ENCODE peak calls at places on chromosomes 7 and 10, in eight cellular contexts. E, F, V, T, U, A, S and X are unnamed samples. For H3K4me1, the result is how much of the 10 kb centered on the place peaks cover.

GRCh38 chr10:78301891-78302738 is 268.5 kb downstream of the RPS24 start:
- DNase-seq in V (no peak), U (peak), S (no peak), A (peak), T (no peak), E (no peak), F (no peak), X (no peak)

GRCh38 chr10:132798403-132798802 is 12.5 kb upstream of the NKX6-2 start:
- DNase-seq in F (no peak), A (no peak), T (no peak), S (no peak), V (no peak), E (no peak), U (no peak), X (no peak)

GRCh38 chr10:69656719-69657269 is 26.7 kb downstream of the FAM241B start:
- DNase-seq in E (no peak), U (no peak), T (no peak), A (no peak), V (no peak), F (no peak), S (no peak), X (no peak)

GRCh38 chr10:43407148-43407575 is 1.8 kb downstream of the HNRNPF start:
- DNase-seq in V (peak), U (no peak), S (peak), E (peak), A (peak), T (peak), F (peak), X (peak)

GRCh38 chr7:119974972-119975371 is 298.0 kb upstream of the KCND2 start:
- DNase-seq in U (no peak), A (no peak), V (no peak), S (no peak), T (no peak), E (no peak), F (no peak), X (no peak)

GRCh38 chr7:50739744-50740455 is 42.8 kb downstream of the GRB10 start:
- DNase-seq in A (no peak), V (peak), S (no peak), E (no peak), F (no peak), U (no peak), T (no peak), X (no peak)

GRCh38 chr10:90461437-90462155 is 396.2 kb downstream of the HTR7 start:
- DNase-seq in V (no peak), T (no peak), S (no peak), F (no peak), U (no peak), E (no peak), A (no peak), X (no peak)

GRCh38 chr7:137167609-137168008 is 175.9 kb downstream of the PTN start:
- DNase-seq in A (no peak), F (no peak), S (no peak), E (no peak), U (no peak), V (no peak), T (no peak), X (no peak)

GRCh38 chr10:43055217-43055616 is 21.7 kb upstream of the RET start:
- DNase-seq in A (no peak), V (no peak), U (peak), T (no peak), F (no peak), S (no peak), E (no peak), X (no peak)

GRCh38 chr10:71696635-71697326 is 22.8 kb downstream of the C10orf105 start:
- DNase-seq in S (peak), T (peak), V (peak), A (no peak), E (peak), F (no peak), U (peak), X (peak)

GRCh38 chr7:47380325-47381131 is 201.4 kb downstream of the TNS3 start:
- DNase-seq in F (peak), T (no peak), V (no peak), U (peak), A (peak), S (no peak), E (peak), X (no peak)

GRCh38 chr7:5406957-5407930 is 16.4 kb downstream of the TNRC18 start:
- DNase-seq in F (no peak), E (no peak), U (no peak), S (no peak), A (no peak), V (no peak), T (no peak), X (no peak)

GRCh38 chr7:1950066-1950622 is 280.1 kb downstream of the ELFN1 start:
- DNase-seq in A (no peak), E (peak), T (no peak), F (no peak), S (no peak), V (no peak), U (no peak), X (peak)

GRCh38 chr10:5888352-5888751 is 1.3 kb downstream of the ANKRD16 start:
- DNase-seq in A (peak), U (peak), V (no peak), T (no peak), E (no peak), S (no peak), F (peak), X (no peak)

GRCh38 chr10:70378122-70378521 is 4.3 kb downstream of the LRRC20 start:
- DNase-seq in F (peak), U (no peak), E (peak), S (no peak), A (peak), V (no peak), T (no peak), X (no peak)

GRCh38 chr10:71429304-71429703 is 32.6 kb downstream of the CDH23 start:
- DNase-seq in E (no peak), V (no peak), T (no peak), F (no peak), A (no peak), U (no peak), S (no peak), X (no peak)

GRCh38 chr7:2002561-2003450 is 229.9 kb downstream of the MAD1L1 start:
- DNase-seq in E (peak), U (no peak), T (peak), A (no peak), S (peak), F (no peak), V (no peak), X (peak)

GRCh38 chr7:15326044-15326644 is 235.7 kb downstream of the AGMO start:
- DNase-seq in T (no peak), U (peak), V (no peak), F (no peak), E (no peak), A (peak), S (no peak), X (no peak)

GRCh38 chr10:110556993-110557601 is 10.4 kb upstream of the SMC3 start:
- DNase-seq in T (peak), A (peak), F (no peak), S (no peak), V (peak), U (peak), E (peak), X (peak)

GRCh38 chr7:36951257-36951697 is 227.0 kb upstream of the AOAH start:
- DNase-seq in E (no peak), T (no peak), F (no peak), S (no peak), A (no peak), U (no peak), V (no peak), X (no peak)

GRCh38 chr7:85705076-85705475 is 518.2 kb upstream of the SEMA3D start:
- DNase-seq in S (no peak), T (no peak), E (no peak), A (no peak), U (no peak), V (no peak), F (no peak), X (no peak)

GRCh38 chr7:154592392-154592791 is 410.5 kb downstream of the PAXIP1 start:
- DNase-seq in S (no peak), T (no peak), A (no peak), E (no peak), V (no peak), U (no peak), F (no peak), X (no peak)

GRCh38 chr7:8823486-8823885 is 390.1 kb downstream of the NXPH1 start:
- DNase-seq in U (no peak), F (no peak), S (no peak), A (no peak), E (no peak), T (no peak), V (no peak), X (no peak)

GRCh38 chr7:40733111-40733510 is 598.3 kb downstream of the SUGCT start:
- DNase-seq in V (no peak), F (no peak), S (no peak), T (no peak), U (peak), E (no peak), A (no peak), X (no peak)

GRCh38 chr7:83957333-83957732 is 237.3 kb downstream of the SEMA3A start:
- DNase-seq in A (peak), U (no peak), V (no peak), T (no peak), E (no peak), S (no peak), F (no peak), X (no peak)

GRCh38 chr10:102280397-102281015 is 35.2 kb downstream of the GBF1 start:
- DNase-seq in E (no peak), V (no peak), T (no peak), U (no peak), S (peak), A (peak), F (no peak), X (no peak)

GRCh38 chr7:16509829-16510228 is 16.8 kb upstream of the LRRC72 start:
- DNase-seq in A (no peak), E (no peak), F (no peak), U (no peak), T (no peak), V (no peak), S (no peak), X (no peak)

GRCh38 chr7:4798706-4799235 is 23.3 kb downstream of the AP5Z1 start:
- DNase-seq in F (no peak), A (no peak), U (no peak), T (peak), V (no peak), E (no peak), S (no peak), X (no peak)

GRCh38 chr7:104548861-104549260 is 220.5 kb downstream of the LHFPL3 start:
- DNase-seq in E (no peak), V (no peak), A (no peak), F (no peak), U (no peak), S (no peak), T (no peak), X (no peak)

GRCh38 chr7:149742075-149742701 is 31.2 kb downstream of the ZNF467 start:
- DNase-seq in S (peak), E (peak), F (peak), U (peak), T (peak), V (peak), A (peak), X (peak)

GRCh38 chr10:29412452-29413004 is 123.7 kb downstream of the LYZL1 start:
- DNase-seq in S (no peak), E (no peak), U (peak), T (no peak), F (no peak), A (peak), V (no peak), X (no peak)

GRCh38 chr10:51862149-51862548 is 162.8 kb upstream of the CSTF2T start:
- DNase-seq in V (no peak), S (no peak), T (no peak), E (no peak), F (no peak), U (no peak), A (no peak), X (no peak)

GRCh38 chr10:77649333-77650331 is 12.0 kb upstream of the KCNMA1 start:
- DNase-seq in A (no peak), V (no peak), E (no peak), U (peak), S (no peak), F (no peak), T (no peak), X (no peak)

GRCh38 chr10:17453377-17454091 is 861 bp downstream of the ST8SIA6 start:
- DNase-seq in A (no peak), E (peak), V (peak), T (peak), F (peak), U (no peak), S (peak), X (peak)

DNA sequence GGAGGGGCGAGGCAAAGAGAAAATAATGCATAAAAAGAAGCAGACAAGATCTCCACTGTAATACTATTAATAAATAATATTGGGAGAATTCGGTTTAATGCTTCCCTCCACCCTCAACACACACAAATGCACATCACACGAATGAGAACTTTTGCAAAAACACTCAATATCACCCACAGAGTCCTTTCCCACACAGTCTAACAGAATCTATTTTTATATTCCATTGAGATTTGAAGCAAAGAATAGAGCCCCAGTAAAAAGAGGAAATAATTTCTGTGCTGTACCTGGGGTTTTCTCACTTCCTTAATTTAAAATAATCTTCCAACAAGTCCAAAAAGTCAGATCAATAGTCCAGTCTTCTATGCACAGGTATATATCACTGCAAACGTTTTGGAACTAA is 17.0 kb downstream of the PIK3AP1 start:
- DNase-seq in A (no peak), E (no peak), T (no peak), V (no peak), S (no peak), U (no peak), F (no peak), X (no peak)
- H3K4me1 ChIP-seq in A (under half), E (under half), T (under half), V (under half), S (under half), U (under half), F (under half), X (under half)

DNA sequence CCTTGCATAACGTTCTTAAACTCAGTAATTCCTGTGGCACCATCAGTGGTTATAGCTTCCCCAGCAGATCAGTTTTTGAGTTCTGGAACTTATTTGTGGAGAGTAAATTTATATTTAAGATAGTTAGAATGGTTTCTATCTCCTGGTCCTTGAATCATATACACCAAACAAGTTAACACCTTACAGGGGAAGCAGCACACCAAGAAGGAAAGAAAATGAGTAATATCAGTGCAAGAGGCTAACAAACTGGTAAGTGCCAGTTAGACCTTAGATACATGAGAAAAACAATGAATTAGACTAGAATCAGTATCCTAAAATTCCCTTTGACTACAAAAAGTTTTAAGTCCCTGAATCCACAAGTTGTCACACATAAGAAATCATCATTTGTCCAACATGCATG is 54.2 kb downstream of the ABI1 start:
- DNase-seq in A (no peak), U (no peak), S (no peak), V (no peak), F (no peak), E (no peak), T (no peak), X (no peak)
- H3K4me1 ChIP-seq in A (under half), U (under half), S (under half), V (under half), F (under half), E (under half), T (under half), X (under half)

GRCh38 chr10:73647875-73648228 is 6.6 kb upstream of the MYOZ1 start:
- DNase-seq in S (no peak), E (no peak), A (no peak), F (no peak), U (no peak), T (no peak), V (no peak), X (no peak)

GRCh38 chr10:73648975-73649829 is 6.6 kb downstream of the SYNPO2L start:
- DNase-seq in A (peak), S (no peak), U (peak), T (no peak), V (no peak), F (peak), E (no peak), X (no peak)

GRCh38 chr10:73648252-73648651 is 7.0 kb upstream of the MYOZ1 start:
- DNase-seq in T (no peak), V (no peak), S (peak), E (no peak), A (no peak), F (no peak), U (no peak), X (no peak)

GRCh38 chr10:73650537-73651331 is 5.1 kb downstream of the SYNPO2L start:
- DNase-seq in E (no peak), V (no peak), F (peak), T (no peak), S (peak), A (peak), U (no peak), X (no peak)

GRCh38 chr10:73649876-73650536 is 5.8 kb downstream of the SYNPO2L start:
- DNase-seq in U (no peak), T (no peak), F (no peak), S (peak), E (no peak), V (no peak), A (peak), X (no peak)
- H3K4me1 ChIP-seq in U (under half), T (under half), F (under half), S (half or more), E (under half), V (under half), A (under half), X (under half)

DNA sequence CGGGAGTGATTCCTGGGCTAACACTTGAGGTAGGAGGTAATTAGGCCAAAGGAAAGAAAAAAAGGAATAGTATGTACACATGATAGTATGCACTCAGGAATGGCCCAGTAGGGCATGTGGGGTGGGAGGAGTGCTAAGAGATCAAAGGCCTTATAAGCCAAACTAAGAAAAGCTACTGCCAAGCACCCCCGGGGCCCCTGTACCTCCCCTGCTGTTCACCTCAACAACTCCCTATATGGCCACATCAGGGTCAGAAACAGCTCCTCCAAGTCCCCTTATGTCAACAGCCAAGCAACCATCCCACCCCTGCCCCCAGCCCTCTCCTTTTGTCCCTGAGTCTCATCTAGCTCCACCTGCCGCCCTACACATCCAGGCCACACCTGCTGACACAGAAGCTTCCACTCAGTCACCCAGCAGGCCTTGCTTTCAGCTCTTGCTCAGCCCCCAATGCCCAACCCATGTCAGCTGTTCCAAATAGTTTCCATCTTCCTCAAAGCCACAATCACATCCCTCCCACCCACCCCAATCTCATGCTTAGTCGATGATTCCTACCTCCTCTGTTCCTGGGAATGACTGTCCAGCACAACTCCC is 80.2 kb downstream of the SORBS1 start:
- DNase-seq in U (peak), S (no peak), A (no peak), E (no peak), T (no peak), V (no peak), F (peak), X (no peak)
- H3K4me1 ChIP-seq in U (half or more), S (half or more), A (under half), E (under half), T (under half), V (under half), F (under half), X (under half)

GRCh38 chr7:132998763-132999162 is 83.1 kb downstream of the CHCHD3 start:
- DNase-seq in V (no peak), E (no peak), A (no peak), T (no peak), S (no peak), F (no peak), U (no peak), X (no peak)
- H3K4me1 ChIP-seq in V (under half), E (under half), A (under half), T (under half), S (half or more), F (under half), U (under half), X (under half)

DNA sequence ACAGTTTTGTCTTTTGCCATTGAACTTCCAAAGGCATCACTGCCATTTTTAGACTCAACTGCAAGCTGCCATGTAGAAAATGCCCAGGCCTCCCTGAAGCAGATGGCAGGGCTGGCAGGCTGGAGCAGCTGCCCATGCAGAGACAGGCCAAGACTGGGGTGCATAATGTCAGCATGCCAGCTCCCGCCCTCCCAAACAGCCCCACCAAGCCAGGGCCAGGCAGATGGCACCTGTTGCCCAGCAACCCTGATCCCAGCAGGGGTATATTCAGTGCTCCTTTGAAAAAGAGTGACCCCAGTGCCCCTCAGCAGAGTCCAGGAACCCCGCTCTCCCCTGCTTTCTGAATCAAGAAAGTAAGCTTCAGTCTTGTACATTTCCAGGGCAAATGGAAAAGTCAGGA is 32.6 kb downstream of the VSTM4 start:
- DNase-seq in T (no peak), E (no peak), S (no peak), U (no peak), A (no peak), F (no peak), V (no peak), X (no peak)
- H3K4me1 ChIP-seq in T (under half), E (under half), S (half or more), U (under half), A (under half), F (under half), V (under half), X (under half)